ENCODE peak calls at places on chromosomes 4 and X, in ten cellular contexts. One of them, this sample, is unnamed. For H3K36me3, the result is how much of the 10 kb centered on the place peaks cover.

GRCh38 chrX:132758778-132759177 is 199.7 kb downstream of the HS6ST2 start:
- DNase-seq in suprapubic skin: no peak
- DNase-seq in sigmoid colon: no peak
- DNase-seq in transverse colon: no peak
- DNase-seq in endothelial cell of umbilical vein: no peak
- DNase-seq in stomach: no peak
- DNase-seq in spleen: no peak
- DNase-seq in K562: no peak
- DNase-seq in vagina: no peak
- DNase-seq in breast epithelium: no peak
- DNase-seq in this sample: no peak

GRCh38 chr4:82737354-82737753 is 61.2 kb downstream of the SCD5 start:
- DNase-seq in suprapubic skin: no peak
- DNase-seq in sigmoid colon: no peak
- DNase-seq in transverse colon: no peak
- DNase-seq in endothelial cell of umbilical vein: no peak
- DNase-seq in stomach: no peak
- DNase-seq in spleen: no peak
- DNase-seq in K562: no peak
- DNase-seq in vagina: no peak
- DNase-seq in breast epithelium: no peak
- DNase-seq in this sample: no peak

GRCh38 chr4:105155426-105155825 is 8.8 kb downstream of the TET2 start:
- DNase-seq in suprapubic skin: no peak
- DNase-seq in sigmoid colon: no peak
- DNase-seq in transverse colon: no peak
- DNase-seq in endothelial cell of umbilical vein: no peak
- DNase-seq in stomach: no peak
- DNase-seq in spleen: no peak
- DNase-seq in K562: no peak
- DNase-seq in vagina: no peak
- DNase-seq in breast epithelium: no peak
- DNase-seq in this sample: no peak

GRCh38 chr4:99054428-99054994 is 34.1 kb downstream of the ADH5 start:
- DNase-seq in suprapubic skin: no peak
- DNase-seq in sigmoid colon: no peak
- DNase-seq in transverse colon: no peak
- DNase-seq in endothelial cell of umbilical vein: no peak
- DNase-seq in stomach: no peak
- DNase-seq in spleen: no peak
- DNase-seq in K562: no peak
- DNase-seq in vagina: no peak
- DNase-seq in breast epithelium: no peak
- DNase-seq in this sample: no peak

GRCh38 chr4:11614426-11614825 is 185.7 kb upstream of the HS3ST1 start:
- DNase-seq in suprapubic skin: no peak
- DNase-seq in sigmoid colon: no peak
- DNase-seq in transverse colon: no peak
- DNase-seq in endothelial cell of umbilical vein: no peak
- DNase-seq in stomach: peak
- DNase-seq in spleen: no peak
- DNase-seq in K562: no peak
- DNase-seq in vagina: no peak
- DNase-seq in breast epithelium: peak
- DNase-seq in this sample: peak

GRCh38 chr4:38752393-38752961 is 30.3 kb downstream of the TLR10 start:
- DNase-seq in suprapubic skin: no peak
- DNase-seq in sigmoid colon: no peak
- DNase-seq in transverse colon: no peak
- DNase-seq in endothelial cell of umbilical vein: peak
- DNase-seq in stomach: no peak
- DNase-seq in spleen: no peak
- DNase-seq in K562: no peak
- DNase-seq in vagina: no peak
- DNase-seq in breast epithelium: no peak
- DNase-seq in this sample: no peak

GRCh38 chrX:102599950-102600579 is 750 bp downstream of the ARMCX5 start:
- DNase-seq in suprapubic skin: no peak
- DNase-seq in sigmoid colon: no peak
- DNase-seq in transverse colon: no peak
- DNase-seq in endothelial cell of umbilical vein: peak
- DNase-seq in stomach: no peak
- DNase-seq in spleen: no peak
- DNase-seq in K562: no peak
- DNase-seq in vagina: no peak
- DNase-seq in breast epithelium: no peak
- DNase-seq in this sample: no peak

GRCh38 chr4:5839751-5840674 is 52.9 kb downstream of the CRMP1 start:
- DNase-seq in suprapubic skin: no peak
- DNase-seq in sigmoid colon: peak
- DNase-seq in transverse colon: peak
- DNase-seq in endothelial cell of umbilical vein: no peak
- DNase-seq in stomach: no peak
- DNase-seq in spleen: peak
- DNase-seq in K562: no peak
- DNase-seq in vagina: no peak
- DNase-seq in breast epithelium: no peak
- DNase-seq in this sample: no peak

GRCh38 chr4:112272292-112272691 is 13.4 kb downstream of the TIFA start:
- DNase-seq in suprapubic skin: no peak
- DNase-seq in sigmoid colon: no peak
- DNase-seq in transverse colon: no peak
- DNase-seq in endothelial cell of umbilical vein: no peak
- DNase-seq in stomach: no peak
- DNase-seq in spleen: no peak
- DNase-seq in K562: no peak
- DNase-seq in vagina: no peak
- DNase-seq in breast epithelium: no peak
- DNase-seq in this sample: no peak

GRCh38 chr4:112274959-112275358 is 10.7 kb downstream of the TIFA start:
- DNase-seq in suprapubic skin: no peak
- DNase-seq in sigmoid colon: no peak
- DNase-seq in transverse colon: no peak
- DNase-seq in endothelial cell of umbilical vein: no peak
- DNase-seq in stomach: no peak
- DNase-seq in spleen: no peak
- DNase-seq in K562: no peak
- DNase-seq in vagina: no peak
- DNase-seq in breast epithelium: no peak
- DNase-seq in this sample: no peak

GRCh38 chr4:112270051-112270450 is 15.7 kb downstream of the TIFA start:
- DNase-seq in suprapubic skin: no peak
- DNase-seq in sigmoid colon: no peak
- DNase-seq in transverse colon: no peak
- DNase-seq in endothelial cell of umbilical vein: no peak
- DNase-seq in stomach: no peak
- DNase-seq in spleen: no peak
- DNase-seq in K562: no peak
- DNase-seq in vagina: no peak
- DNase-seq in breast epithelium: no peak
- DNase-seq in this sample: no peak

GRCh38 chr4:112266823-112267222 is 18.9 kb downstream of the TIFA start:
- DNase-seq in suprapubic skin: no peak
- DNase-seq in sigmoid colon: no peak
- DNase-seq in transverse colon: no peak
- DNase-seq in endothelial cell of umbilical vein: peak
- DNase-seq in stomach: no peak
- DNase-seq in spleen: no peak
- DNase-seq in K562: peak
- DNase-seq in vagina: no peak
- DNase-seq in breast epithelium: no peak
- DNase-seq in this sample: no peak

DNA sequence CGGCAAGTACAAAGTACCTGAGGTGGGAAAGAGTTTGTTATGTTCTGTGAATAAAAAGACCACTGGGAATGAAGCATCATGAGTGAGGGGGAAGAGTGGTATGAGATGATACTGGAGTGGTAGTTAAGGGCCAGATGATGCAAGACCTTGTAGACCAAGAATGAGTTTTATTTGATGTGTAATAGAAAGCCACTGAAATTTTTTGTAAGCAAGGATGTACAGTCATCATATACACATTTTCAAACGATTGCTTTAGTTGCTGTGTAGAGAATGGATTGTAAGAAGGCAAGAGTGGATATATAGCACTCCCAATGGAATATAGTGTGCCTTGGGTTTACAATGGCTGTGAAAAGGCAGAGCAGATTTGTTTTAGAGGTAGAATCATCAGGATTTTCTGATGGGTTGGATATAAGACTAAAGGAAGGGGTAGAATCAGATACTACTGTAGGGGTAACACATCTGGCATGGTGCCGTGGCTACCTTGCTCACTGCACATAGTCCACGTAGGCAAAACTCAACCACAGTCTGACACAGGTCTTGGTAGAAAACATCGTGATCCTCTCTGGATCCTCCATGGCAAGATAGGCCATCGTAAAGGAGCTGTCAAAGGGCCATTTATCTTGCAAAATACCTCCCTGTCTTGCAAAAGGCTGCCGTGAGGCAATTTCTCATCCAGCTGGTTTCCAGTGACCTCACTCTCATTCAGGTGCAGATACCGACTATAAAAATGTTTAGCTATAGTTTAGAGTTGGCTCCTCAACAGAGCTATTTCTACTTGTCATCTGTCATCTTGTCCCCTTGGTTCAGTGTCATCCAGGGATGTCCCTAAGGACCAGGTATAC is 14.8 kb downstream of the TIFA start:
- DNase-seq in suprapubic skin: no peak
- DNase-seq in sigmoid colon: no peak
- DNase-seq in transverse colon: no peak
- DNase-seq in endothelial cell of umbilical vein: no peak
- DNase-seq in stomach: no peak
- DNase-seq in spleen: no peak
- DNase-seq in K562: no peak
- DNase-seq in vagina: no peak
- DNase-seq in breast epithelium: no peak
- DNase-seq in this sample: no peak
- TF ChIP-seq POLR2AphosphoS5 in suprapubic skin: no peak
- TF ChIP-seq POLR2AphosphoS5 in sigmoid colon: no peak
- TF ChIP-seq POLR2AphosphoS5 in transverse colon: no peak
- TF ChIP-seq POLR2AphosphoS5 in endothelial cell of umbilical vein: no peak
- TF ChIP-seq POLR2AphosphoS5 in stomach: no peak
- TF ChIP-seq POLR2AphosphoS5 in spleen: no peak
- TF ChIP-seq POLR2AphosphoS5 in K562: no peak
- TF ChIP-seq POLR2AphosphoS5 in vagina: peak
- TF ChIP-seq POLR2AphosphoS5 in breast epithelium: no peak
- TF ChIP-seq POLR2AphosphoS5 in this sample: no peak

DNA sequence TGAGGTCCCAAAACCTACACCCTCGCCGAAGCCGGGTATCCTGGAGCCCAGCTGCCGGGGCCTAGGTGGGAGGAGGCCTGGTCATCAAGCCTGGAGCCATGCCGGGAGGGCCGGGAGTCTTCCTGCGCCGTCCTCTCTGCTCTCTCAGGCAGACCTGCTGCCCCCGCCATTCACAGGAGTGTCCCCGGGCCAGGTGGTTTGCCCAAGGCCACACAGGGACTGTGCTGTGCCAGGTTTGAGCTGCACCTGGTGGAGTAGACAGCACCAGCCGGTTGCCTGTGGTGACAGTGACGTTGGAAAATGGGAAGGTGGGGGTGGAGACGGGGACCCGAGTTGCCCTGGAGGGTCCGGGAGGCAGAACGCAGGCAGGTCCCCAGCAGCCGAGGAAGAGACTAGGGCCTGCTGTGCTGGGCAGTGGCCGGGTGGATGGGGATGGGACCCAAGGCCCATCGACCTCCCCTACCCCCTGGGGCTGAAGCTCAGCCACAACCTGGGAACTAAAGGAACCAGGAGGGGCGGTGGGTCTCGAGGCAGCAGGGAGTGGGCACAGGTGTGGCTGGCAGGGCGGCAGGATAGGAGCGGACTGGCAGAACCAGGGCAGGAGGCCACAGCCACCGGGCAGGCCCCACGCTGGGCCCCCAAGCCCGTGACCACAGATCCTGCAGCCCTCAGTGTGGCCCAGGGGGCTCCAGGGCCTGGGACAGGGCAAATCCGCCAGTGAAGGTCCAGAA is 9.5 kb downstream of the DOK7 start:
- DNase-seq in suprapubic skin: no peak
- DNase-seq in sigmoid colon: no peak
- DNase-seq in transverse colon: no peak
- DNase-seq in endothelial cell of umbilical vein: no peak
- DNase-seq in stomach: no peak
- DNase-seq in spleen: peak
- DNase-seq in K562: no peak
- DNase-seq in vagina: no peak
- DNase-seq in breast epithelium: no peak
- DNase-seq in this sample: no peak
- TF ChIP-seq POLR2A in suprapubic skin: no peak
- TF ChIP-seq POLR2A in sigmoid colon: no peak
- TF ChIP-seq POLR2A in transverse colon: no peak
- TF ChIP-seq POLR2A in endothelial cell of umbilical vein: no peak
- TF ChIP-seq POLR2A in stomach: no peak
- TF ChIP-seq POLR2A in spleen: no peak
- TF ChIP-seq POLR2A in K562: no peak
- TF ChIP-seq POLR2A in vagina: no peak
- TF ChIP-seq POLR2A in breast epithelium: no peak
- TF ChIP-seq POLR2A in this sample: no peak

DNA sequence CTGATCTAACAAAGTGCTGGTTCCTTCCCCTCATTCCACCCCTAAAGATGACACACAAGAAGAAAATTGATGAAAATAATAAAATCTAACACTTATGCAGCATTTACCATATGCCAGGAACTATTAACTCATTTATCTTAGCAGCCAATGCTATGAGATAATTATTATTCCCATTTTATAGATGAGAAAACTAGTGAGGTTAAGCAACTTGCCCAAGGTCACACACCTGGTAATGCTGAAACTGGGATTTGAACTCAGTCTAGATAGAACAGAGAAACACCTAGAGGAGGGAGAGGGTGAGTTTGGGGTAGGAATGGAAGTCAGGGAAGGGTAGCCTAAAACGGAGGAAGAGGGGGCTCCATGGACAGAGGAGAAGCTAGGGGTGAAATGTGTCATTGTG is 18.6 kb downstream of the RBMX start:
- DNase-seq in suprapubic skin: no peak
- DNase-seq in sigmoid colon: no peak
- DNase-seq in transverse colon: no peak
- DNase-seq in endothelial cell of umbilical vein: no peak
- DNase-seq in stomach: no peak
- DNase-seq in spleen: no peak
- DNase-seq in K562: no peak
- DNase-seq in vagina: no peak
- DNase-seq in breast epithelium: no peak
- DNase-seq in this sample: no peak
- H3K36me3 ChIP-seq in suprapubic skin: under half
- H3K36me3 ChIP-seq in sigmoid colon: under half
- H3K36me3 ChIP-seq in transverse colon: under half
- H3K36me3 ChIP-seq in endothelial cell of umbilical vein: under half
- H3K36me3 ChIP-seq in stomach: under half
- H3K36me3 ChIP-seq in spleen: under half
- H3K36me3 ChIP-seq in K562: half or more
- H3K36me3 ChIP-seq in vagina: under half
- H3K36me3 ChIP-seq in breast epithelium: under half
- H3K36me3 ChIP-seq in this sample: under half

DNA sequence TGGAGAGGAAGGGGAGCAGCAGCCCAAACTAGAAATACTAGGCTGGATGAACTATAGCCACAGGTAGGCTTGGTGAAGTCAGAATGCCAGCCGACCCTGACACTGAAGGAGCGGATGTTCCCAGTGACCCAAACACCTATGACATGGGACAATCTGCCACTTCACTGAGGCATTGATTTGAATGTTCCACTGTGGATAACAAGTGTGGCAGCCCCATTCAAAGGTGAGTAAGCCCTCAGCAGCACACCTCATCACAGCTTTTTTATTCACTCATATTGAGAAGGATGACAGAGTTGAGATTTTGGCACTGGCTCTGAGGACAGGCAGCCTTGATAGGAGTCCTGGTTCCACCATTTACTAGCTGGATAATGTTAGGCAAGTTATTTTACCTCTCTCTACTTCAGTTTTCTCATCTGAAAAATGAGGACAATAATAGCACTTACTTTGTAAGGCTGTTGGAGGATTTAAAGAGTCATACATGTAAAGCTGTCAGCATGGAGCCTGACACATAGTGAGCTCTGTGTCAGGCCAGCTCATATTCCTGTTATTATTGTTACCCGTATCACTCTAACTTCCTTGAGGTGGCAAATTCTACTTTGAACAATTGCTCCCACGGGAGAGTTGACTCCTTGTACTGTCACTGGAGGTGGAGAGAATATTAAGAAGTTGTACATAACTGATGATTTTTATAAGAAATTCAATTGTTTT is 114.6 kb downstream of the RASL11B start:
- DNase-seq in suprapubic skin: no peak
- DNase-seq in sigmoid colon: no peak
- DNase-seq in transverse colon: no peak
- DNase-seq in endothelial cell of umbilical vein: peak
- DNase-seq in stomach: no peak
- DNase-seq in spleen: no peak
- DNase-seq in K562: no peak
- DNase-seq in vagina: no peak
- DNase-seq in breast epithelium: no peak
- DNase-seq in this sample: no peak
- TF ChIP-seq POLR2AphosphoS5 in suprapubic skin: no peak
- TF ChIP-seq POLR2AphosphoS5 in sigmoid colon: no peak
- TF ChIP-seq POLR2AphosphoS5 in transverse colon: no peak
- TF ChIP-seq POLR2AphosphoS5 in endothelial cell of umbilical vein: no peak
- TF ChIP-seq POLR2AphosphoS5 in stomach: no peak
- TF ChIP-seq POLR2AphosphoS5 in spleen: no peak
- TF ChIP-seq POLR2AphosphoS5 in K562: no peak
- TF ChIP-seq POLR2AphosphoS5 in vagina: no peak
- TF ChIP-seq POLR2AphosphoS5 in breast epithelium: no peak
- TF ChIP-seq POLR2AphosphoS5 in this sample: no peak